ENCODE peak calls at places on chromosomes 6 and 20, in seven cellular contexts. B, K, I, A, G, S and X are unnamed samples.
A peak's percentile ranks its signal among the peaks of the same experiment; 100 is the strongest.

GRCh38 chr20:10297223-10297622 is 78.6 kb downstream of the SNAP25 start:
- DNase-seq in B (no peak), K (no peak), I (no peak), A (no peak), G (no peak), S (no peak), X (no peak)

GRCh38 chr6:78460711-78461110 is 406.6 kb upstream of the IRAK1BP1 start:
- DNase-seq in B (no peak), K (no peak), I (no peak), A (no peak), G (no peak), S (no peak), X (no peak)

GRCh38 chr6:84526631-84527030 is 237.8 kb downstream of the TBX18 start:
- DNase-seq in B (no peak), K (peak; percentile 29), I (no peak), A (no peak), G (no peak), S (no peak), X (no peak)

GRCh38 chr6:13485923-13486557 is 1.4 kb downstream of the GFOD1 start:
- DNase-seq in B (peak; percentile 45), K (peak; percentile 72), I (no peak), A (no peak), G (peak; percentile 30), S (no peak), X (no peak)

GRCh38 chr6:139161169-139161568 is 26.3 kb downstream of the HECA start:
- DNase-seq in B (no peak), K (no peak), I (peak; percentile 49), A (no peak), G (no peak), S (peak; percentile 32), X (no peak)

GRCh38 chr20:59754551-59754950 is 150.2 kb downstream of the PHACTR3 start:
- DNase-seq in B (no peak), K (no peak), I (no peak), A (no peak), G (no peak), S (no peak), X (no peak)

GRCh38 chr6:144294016-144294415 is 8.9 kb downstream of the UTRN start:
- DNase-seq in B (no peak), K (no peak), I (no peak), A (no peak), G (no peak), S (peak; percentile 60), X (no peak)

GRCh38 chr6:95496769-95497426 is 80.4 kb upstream of the MANEA start:
- DNase-seq in B (no peak), K (no peak), I (no peak), A (no peak), G (no peak), S (no peak), X (no peak)

GRCh38 chr6:46990031-46990644 is 52.0 kb downstream of the ADGRF1 start:
- DNase-seq in B (no peak), K (no peak), I (no peak), A (no peak), G (no peak), S (no peak), X (no peak)

GRCh38 chr6:39079726-39080125 is 31.1 kb downstream of the GLP1R start:
- DNase-seq in B (no peak), K (no peak), I (no peak), A (no peak), G (no peak), S (no peak), X (no peak)

GRCh38 chr6:44052419-44053011 is 74.7 kb downstream of the MRPL14 start:
- DNase-seq in B (peak; percentile 56), K (no peak), I (no peak), A (no peak), G (no peak), S (peak; percentile 74), X (no peak)

GRCh38 chr6:150898390-150899170 is 33.1 kb downstream of the MTHFD1L start:
- DNase-seq in B (peak; percentile 24), K (no peak), I (no peak), A (no peak), G (no peak), S (peak; percentile 7), X (no peak)

GRCh38 chr6:37624121-37624520 is 73.6 kb downstream of the MDGA1 start:
- DNase-seq in B (peak; percentile 36), K (no peak), I (no peak), A (peak; percentile 19), G (no peak), S (no peak), X (no peak)

GRCh38 chr6:79133173-79133572 is 55.1 kb upstream of the PHIP start:
- DNase-seq in B (no peak), K (no peak), I (no peak), A (no peak), G (no peak), S (no peak), X (no peak)

GRCh38 chr20:52869276-52869675 is 102.9 kb upstream of the TSHZ2 start:
- DNase-seq in B (no peak), K (no peak), I (no peak), A (no peak), G (no peak), S (no peak), X (no peak)

GRCh38 chr6:33001685-33002084 is 7.7 kb downstream of the HLA-DOA start:
- DNase-seq in B (no peak), K (no peak), I (no peak), A (no peak), G (no peak), S (no peak), X (no peak)